ENCODE peak calls at places on chromosomes 6 and 20, in ten cellular contexts. P is CD4-positive, alpha-beta T cell; D is CD8-positive, alpha-beta T cell; E is AG04450; K is body of pancreas; A is adrenal gland; X is Caco-2; B is lung; Y is testis; J is H9. Z is an unnamed sample.

GRCh38 chr6:109117346-109118035 is 22.2 kb downstream of the CEP57L1 start:
- DNase-seq in K (no peak), A (no peak), D (no peak), B (no peak), Y (no peak), P (no peak), X (no peak), E (no peak), J (no peak), Z (no peak)

GRCh38 chr20:20406306-20406705 is 38.4 kb downstream of the INSM1 start:
- DNase-seq in E (no peak), B (no peak), D (no peak), K (no peak), X (no peak), P (no peak), A (no peak), Y (no peak), J (no peak), Z (no peak)

GRCh38 chr6:118784641-118785164 is 109.2 kb upstream of the ASF1A start:
- DNase-seq in Y (peak; percentile 94), D (no peak), E (no peak), A (no peak), K (no peak), P (no peak), J (no peak), X (no peak), B (no peak), Z (no peak)

GRCh38 chr6:64249129-64249528 is 613.5 kb downstream of the PHF3 start:
- DNase-seq in D (no peak), A (no peak), B (no peak), P (no peak), J (no peak), X (no peak), K (no peak), E (no peak), Y (no peak), Z (no peak)

GRCh38 chr6:99589907-99590493 is 16.6 kb upstream of the PRDM13 start:
- DNase-seq in B (no peak), D (no peak), X (no peak), J (no peak), A (no peak), E (no peak), K (no peak), Y (no peak), P (no peak), Z (no peak)

GRCh38 chr6:156686940-156687874 is 90.0 kb upstream of the ARID1B start:
- DNase-seq in J (peak; percentile 61), D (peak; percentile 60), B (peak; percentile 91), Y (peak; percentile 86), K (peak; percentile 91), E (peak; percentile 55), A (peak; percentile 95), X (peak; percentile 84), P (peak; percentile 83), Z (peak; percentile 97)

GRCh38 chr20:61340157-61340556 is 88.1 kb downstream of the CDH4 start:
- DNase-seq in K (no peak), X (no peak), B (no peak), E (no peak), D (no peak), Y (no peak), P (no peak), J (no peak), A (no peak), Z (no peak)

GRCh38 chr6:83019741-83020140 is 45.9 kb downstream of the UBE3D start:
- DNase-seq in P (no peak), A (no peak), X (no peak), J (no peak), E (no peak), K (no peak), B (no peak), Y (no peak), D (no peak), Z (no peak)

GRCh38 chr6:144149894-144150672 is at the start of gene STX11:
- DNase-seq in K (peak; percentile 43), A (peak; percentile 71), D (peak; percentile 27), B (peak; percentile 77), J (peak; percentile 59), P (peak; percentile 75), X (peak; percentile 80), E (no peak), Y (peak; percentile 75), Z (peak; percentile 82)

GRCh38 chr6:41706876-41707564 is 28.4 kb downstream of the TFEB start:
- DNase-seq in B (no peak), D (no peak), A (peak; percentile 78), Y (peak; percentile 28), X (no peak), E (no peak), K (no peak), P (no peak), J (no peak), Z (no peak)

GRCh38 chr6:45423111-45423900 is 45.6 kb upstream of the SUPT3H start:
- DNase-seq in P (peak; percentile 22), J (peak; percentile 64), Y (peak; percentile 18), E (no peak), X (no peak), K (no peak), D (no peak), A (no peak), B (no peak), Z (no peak)

GRCh38 chr6:10381830-10382208 is 33.1 kb downstream of the TFAP2A start:
- DNase-seq in P (no peak), A (no peak), J (no peak), D (no peak), E (no peak), Y (no peak), K (no peak), X (no peak), B (no peak), Z (no peak)

DNA sequence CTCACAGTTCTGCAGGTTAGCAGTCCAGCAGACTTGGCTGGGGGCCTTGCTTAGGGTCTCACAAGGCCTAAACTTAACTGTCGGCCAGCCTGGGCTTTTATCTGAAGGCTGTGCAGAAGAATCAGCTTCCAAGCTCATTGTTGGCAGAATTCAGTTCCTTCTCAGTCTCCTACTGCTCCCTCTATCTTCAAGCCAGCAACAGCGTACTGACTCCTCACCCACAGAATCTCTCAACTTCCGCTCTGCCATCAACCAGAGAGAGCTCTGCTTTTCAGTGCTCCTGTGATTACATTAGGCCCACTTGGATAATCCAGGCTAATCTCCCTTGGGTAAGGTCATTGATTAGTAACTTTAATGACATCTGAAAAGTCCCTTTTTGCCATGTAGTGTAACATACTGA is 30.2 kb upstream of the NHSL1 start:
- DNase-seq in B (no peak), P (no peak), E (no peak), A (no peak), K (no peak), D (no peak), Y (no peak), J (no peak), X (no peak), Z (no peak)
- TF ChIP-seq CTCF in B (no peak), P (no peak), E (peak; percentile 9), A (no peak), K (no peak), D (no peak), Y (no peak), J (peak; percentile 36), X (no peak), Z (no peak)

GRCh38 chr20:56222201-56222600 is 26.3 kb upstream of the MC3R start:
- DNase-seq in A (no peak), Y (no peak), J (no peak), K (no peak), D (no peak), B (no peak), P (no peak), E (no peak), X (no peak), Z (no peak)

GRCh38 chr20:56223352-56223751 is 25.2 kb upstream of the MC3R start:
- DNase-seq in P (no peak), X (no peak), J (no peak), B (no peak), K (no peak), A (no peak), E (no peak), Y (no peak), D (no peak), Z (no peak)

GRCh38 chr20:56217820-56218219 is 30.7 kb upstream of the MC3R start:
- DNase-seq in K (no peak), D (no peak), E (no peak), X (no peak), B (no peak), P (no peak), J (peak; percentile 37), A (no peak), Y (no peak), Z (no peak)

GRCh38 chr20:56222945-56223344 is 25.6 kb upstream of the MC3R start:
- DNase-seq in A (no peak), K (no peak), J (no peak), B (no peak), D (no peak), X (no peak), P (no peak), Y (no peak), E (no peak), Z (no peak)
- H3K9me3 ChIP-seq in A (no peaks in the 10 kb centered on the region), K (no peaks in the 10 kb centered on the region), J (peaks cover 91% of the 10 kb centered on the region), B (no peaks in the 10 kb centered on the region), D (no peaks in the 10 kb centered on the region), X (peaks cover 11% of the 10 kb centered on the region), P (peaks cover 7% of the 10 kb centered on the region), Y (no peaks in the 10 kb centered on the region), E (peaks cover 7% of the 10 kb centered on the region), Z (no peaks in the 10 kb centered on the region)

GRCh38 chr6:21592953-21593352 is 598 bp upstream of the SOX4 start:
- DNase-seq in X (no peak), Y (no peak), J (no peak), A (no peak), B (no peak), E (no peak), D (no peak), P (no peak), K (no peak), Z (no peak)

GRCh38 chr6:21588812-21589811 is 4.4 kb upstream of the SOX4 start:
- DNase-seq in X (peak; percentile 91), J (peak; percentile 90), P (peak; percentile 71), Y (peak; percentile 92), B (peak; percentile 90), A (peak; percentile 95), K (peak; percentile 92), D (peak; percentile 45), E (peak; percentile 68), Z (peak; percentile 90)

GRCh38 chr6:21587925-21588811 is 5.4 kb upstream of the SOX4 start:
- DNase-seq in X (peak; percentile 66), D (no peak), Y (peak; percentile 74), E (no peak), A (peak; percentile 62), K (peak; percentile 67), P (peak; percentile 17), J (peak; percentile 60), B (peak; percentile 61), Z (no peak)

GRCh38 chr6:21587182-21587924 is 6.2 kb upstream of the SOX4 start:
- DNase-seq in Y (peak; percentile 67), A (peak; percentile 71), D (no peak), E (no peak), B (peak; percentile 67), K (peak; percentile 74), J (peak; percentile 75), X (peak; percentile 62), P (no peak), Z (no peak)

GRCh38 chr6:21590345-21590744 is 3.2 kb upstream of the SOX4 start:
- DNase-seq in A (no peak), K (no peak), E (no peak), P (no peak), Y (no peak), X (no peak), J (no peak), B (no peak), D (no peak), Z (no peak)
- TF ChIP-seq CTCF in A (no peak), K (no peak), E (no peak), P (no peak), Y (no peak), X (no peak), J (no peak), B (no peak), D (no peak), Z (no peak)

GRCh38 chr6:163470611-163471010 is 56.1 kb downstream of the QKI start:
- DNase-seq in X (no peak), D (no peak), K (no peak), J (no peak), Y (no peak), E (no peak), P (no peak), B (no peak), A (no peak), Z (no peak)
- H3K9me3 ChIP-seq in X (peaks cover 9% of the 10 kb centered on the region), D (no peaks in the 10 kb centered on the region), K (no peaks in the 10 kb centered on the region), J (no peaks in the 10 kb centered on the region), Y (no peaks in the 10 kb centered on the region), E (peaks cover 4% of the 10 kb centered on the region), P (peaks cover 6% of the 10 kb centered on the region), B (no peaks in the 10 kb centered on the region), A (no peaks in the 10 kb centered on the region), Z (no peaks in the 10 kb centered on the region)

Z was measured in ascending aorta.